ENCODE peak calls at places on chromosomes 7 and 10, in nine cellular contexts. A is mucosa of gallbladder; H is stimulated activated CD8-positive, alpha-beta memory T cell treated with anti-CD3 and anti-CD28 coated beads, Interleukin-15, amount 100 ng/mL, for 24 hours; O is GDM1; V is GM23338; F is effector memory CD8-positive, alpha-beta T cell; T is GM10248; Q is cardiac muscle cell; S is HCEC 1CT. I is an unnamed sample.

GRCh38 chr7:25260862-25261454 is 32.7 kb upstream of the NPVF start:
- DNase-seq in T (peak; percentile 12), S (peak; percentile 51), F (no peak), V (no peak), Q (no peak), H (no peak), A (no peak), O (no peak), I (peak; percentile 17)

GRCh38 chr7:12771378-12771877 is 84.0 kb downstream of the ARL4A start:
- DNase-seq in O (no peak), H (no peak), A (peak; percentile 21), T (no peak), V (peak; percentile 39), Q (no peak), S (peak; percentile 48), F (no peak), I (peak; percentile 15)

GRCh38 chr10:130434446-130435385 is 298.5 kb downstream of the GLRX3 start:
- DNase-seq in A (no peak), T (no peak), H (no peak), V (no peak), Q (no peak), F (no peak), S (no peak), O (no peak), I (no peak)

GRCh38 chr7:107315821-107316220 is 147.0 kb downstream of the HBP1 start:
- DNase-seq in H (no peak), T (no peak), A (no peak), Q (no peak), F (no peak), S (no peak), O (no peak), V (no peak), I (no peak)

GRCh38 chr10:89846786-89847185 is 145.4 kb downstream of the KIF20B start:
- DNase-seq in H (no peak), A (no peak), O (no peak), S (no peak), T (no peak), V (peak; percentile 6), Q (peak; percentile 9), F (no peak), I (no peak)

GRCh38 chr10:122044045-122044661 is 55.2 kb downstream of the TACC2 start:
- DNase-seq in V (peak; percentile 43), A (peak; percentile 53), H (no peak), T (no peak), O (no peak), F (no peak), Q (peak; percentile 65), S (peak; percentile 60), I (no peak)

GRCh38 chr7:1638113-1638726 is 31.9 kb upstream of the ELFN1 start:
- DNase-seq in F (no peak), Q (peak; percentile 78), V (peak; percentile 49), S (no peak), A (no peak), O (no peak), H (no peak), T (no peak), I (no peak)

GRCh38 chr7:4175346-4175973 is 506.6 kb upstream of the FOXK1 start:
- DNase-seq in H (no peak), V (no peak), O (no peak), S (no peak), A (no peak), F (no peak), Q (no peak), T (no peak), I (no peak)

GRCh38 chr7:128458956-128459355 is 3.3 kb downstream of the HILPDA start:
- DNase-seq in Q (no peak), F (no peak), S (no peak), T (no peak), O (no peak), A (no peak), V (no peak), H (no peak), I (no peak)

GRCh38 chr7:97293031-97293430 is 175.5 kb downstream of the SDHAF3 start:
- DNase-seq in A (no peak), V (no peak), T (no peak), Q (no peak), F (no peak), S (no peak), H (no peak), O (no peak), I (no peak)

GRCh38 chr7:136874393-136875032 is 6.1 kb downstream of the CHRM2 start:
- DNase-seq in Q (no peak), T (no peak), O (no peak), F (no peak), V (peak; percentile 75), S (peak; percentile 59), H (no peak), A (no peak), I (no peak)

GRCh38 chr7:26413007-26413691 is 121.5 kb downstream of the SNX10 start:
- DNase-seq in A (no peak), F (no peak), O (no peak), V (no peak), S (no peak), T (no peak), Q (no peak), H (no peak), I (no peak)

GRCh38 chr7:55569797-55570196 is 2.5 kb downstream of the VOPP1 start:
- DNase-seq in S (no peak), H (no peak), T (no peak), V (no peak), F (peak; percentile 55), Q (no peak), O (no peak), A (no peak), I (no peak)

GRCh38 chr10:127968027-127968441 is 61.1 kb downstream of the PTPRE start:
- DNase-seq in T (no peak), O (no peak), V (peak; percentile 32), F (no peak), Q (no peak), A (no peak), H (no peak), S (no peak), I (no peak)

GRCh38 chr10:50991496-50992355 is 82.6 kb upstream of the PRKG1 start:
- DNase-seq in V (peak; percentile 55), F (no peak), Q (peak; percentile 58), O (no peak), A (peak; percentile 40), S (peak; percentile 45), H (no peak), T (no peak), I (no peak)

GRCh38 chr7:151742713-151743480 is 134.0 kb downstream of the PRKAG2 start:
- DNase-seq in V (peak; percentile 60), T (peak; percentile 46), O (peak; percentile 28), F (no peak), S (no peak), H (no peak), Q (no peak), A (no peak), I (no peak)

GRCh38 chr10:110759523-110759922 is 112.2 kb upstream of the PDCD4 start:
- DNase-seq in T (no peak), Q (no peak), H (no peak), V (no peak), S (no peak), A (no peak), O (no peak), F (no peak), I (no peak)

GRCh38 chr10:28952523-28952922 is 275.2 kb downstream of the BAMBI start:
- DNase-seq in H (no peak), T (no peak), S (no peak), A (no peak), Q (no peak), V (no peak), O (no peak), F (no peak), I (peak; percentile 34)

GRCh38 chr10:28664369-28664740 is 13.0 kb upstream of the BAMBI start:
- DNase-seq in S (no peak), O (no peak), H (no peak), A (no peak), T (no peak), F (no peak), Q (no peak), V (no peak), I (no peak)

GRCh38 chr10:124619195-124619594 is 125.0 kb downstream of the FAM53B start:
- DNase-seq in F (peak; percentile 26), T (peak; percentile 52), H (no peak), S (no peak), V (no peak), A (peak; percentile 66), O (peak; percentile 73), Q (no peak), I (no peak)

GRCh38 chr7:87874066-87874465 is 2.1 kb downstream of the SLC25A40 start:
- DNase-seq in V (no peak), O (peak; percentile 10), F (no peak), Q (no peak), S (no peak), T (no peak), A (no peak), H (no peak), I (no peak)

GRCh38 chr7:24821045-24821853 is 64.0 kb upstream of the GSDME start:
- DNase-seq in F (peak; percentile 67), O (peak; percentile 43), T (peak; percentile 68), A (peak; percentile 76), Q (no peak), H (peak; percentile 29), V (no peak), S (peak; percentile 96), I (peak; percentile 97)

GRCh38 chr10:23095966-23096813 is 811 bp downstream of the MSRB2 start:
- DNase-seq in Q (peak; percentile 57), F (peak; percentile 4), H (no peak), A (peak; percentile 24), S (peak; percentile 53), T (peak; percentile 45), V (peak; percentile 67), O (peak; percentile 52), I (peak; percentile 60)

GRCh38 chr7:155543011-155543881 is 3.1 kb downstream of the CNPY1 start:
- DNase-seq in F (no peak), O (no peak), T (no peak), Q (no peak), V (peak; percentile 41), H (no peak), S (no peak), A (no peak), I (no peak)

GRCh38 chr10:30374353-30374752 is 25.3 kb upstream of the MTPAP start:
- DNase-seq in Q (peak; percentile 35), A (no peak), O (no peak), T (no peak), H (no peak), S (no peak), F (no peak), V (peak; percentile 97), I (no peak)

GRCh38 chr7:127832592-127832991 is 180.6 kb downstream of the SND1 start:
- DNase-seq in S (no peak), O (no peak), T (no peak), H (no peak), V (no peak), Q (no peak), F (no peak), A (no peak), I (no peak)

GRCh38 chr7:129825005-129825553 is 127.7 kb downstream of the UBE2H start:
- DNase-seq in O (no peak), V (peak; percentile 99), A (peak; percentile 25), T (peak; percentile 53), Q (peak; percentile 59), H (no peak), S (peak; percentile 51), F (no peak), I (peak; percentile 78)

GRCh38 chr10:19819419-19820033 is 3.3 kb downstream of the PLXDC2 start:
- DNase-seq in H (no peak), Q (peak; percentile 39), O (no peak), F (no peak), V (peak; percentile 56), A (peak; percentile 78), S (peak; percentile 33), T (peak; percentile 29), I (no peak)

GRCh38 chr7:73341877-73342276 is 13.9 kb downstream of the FKBP6 start:
- DNase-seq in O (no peak), T (no peak), H (no peak), Q (no peak), A (no peak), F (no peak), S (peak; percentile 82), V (no peak), I (peak; percentile 49)

GRCh38 chr7:149714081-149714909 is 59.1 kb downstream of the ZNF467 start:
- DNase-seq in A (peak; percentile 90), Q (peak; percentile 96), V (peak; percentile 95), S (peak; percentile 74), F (peak; percentile 78), H (peak; percentile 94), T (peak; percentile 98), O (peak; percentile 82), I (no peak)

GRCh38 chr10:109183366-109183765 is 739.9 kb downstream of the XPNPEP1 start:
- DNase-seq in F (no peak), T (no peak), O (no peak), H (no peak), A (no peak), Q (no peak), S (peak; percentile 68), V (no peak), I (no peak)